ENCODE peak calls at places on chromosomes 11 and 22, in four cellular contexts. One of them, this sample, is unnamed.

GRCh38 chr11:64372802-64373597 is 14.0 kb downstream of the RPS6KA4 start:
- DNase-seq in WTC11: no peak
- DNase-seq in HepG2: peak; percentile 51
- DNase-seq in K562: peak; percentile 95
- DNase-seq in this sample: peak; percentile 95

GRCh38 chr11:7983832-7984590 is 3.1 kb upstream of the EIF3F start:
- DNase-seq in WTC11: no peak
- DNase-seq in HepG2: no peak
- DNase-seq in K562: no peak
- DNase-seq in this sample: no peak

GRCh38 chr11:125123947-125124633 is 12.7 kb upstream of the TMEM218 start:
- DNase-seq in WTC11: peak; percentile 58
- DNase-seq in HepG2: peak; percentile 73
- DNase-seq in K562: peak; percentile 70
- DNase-seq in this sample: peak; percentile 61

GRCh38 chr11:61072316-61073109 is 29.8 kb upstream of the CD5 start:
- DNase-seq in WTC11: no peak
- DNase-seq in HepG2: no peak
- DNase-seq in K562: no peak
- DNase-seq in this sample: no peak

GRCh38 chr11:61273151-61274078 is 21.7 kb downstream of the VWCE start:
- DNase-seq in WTC11: no peak
- DNase-seq in HepG2: no peak
- DNase-seq in K562: no peak
- DNase-seq in this sample: no peak

GRCh38 chr22:27331526-27332281 is 469.9 kb downstream of the MN1 start:
- DNase-seq in WTC11: peak; percentile 70
- DNase-seq in HepG2: peak; percentile 6
- DNase-seq in K562: no peak
- DNase-seq in this sample: peak; percentile 44

GRCh38 chr11:45468265-45468856 is 182.2 kb upstream of the SYT13 start:
- DNase-seq in WTC11: no peak
- DNase-seq in HepG2: no peak
- DNase-seq in K562: peak; percentile 11
- DNase-seq in this sample: no peak

GRCh38 chr22:41842996-41843970 is 10.4 kb downstream of the SREBF2 start:
- DNase-seq in WTC11: no peak
- DNase-seq in HepG2: peak; percentile 61
- DNase-seq in K562: no peak
- DNase-seq in this sample: no peak

GRCh38 chr11:134044514-134045284 is 24.2 kb upstream of the JAM3 start:
- DNase-seq in WTC11: no peak
- DNase-seq in HepG2: no peak
- DNase-seq in K562: no peak
- DNase-seq in this sample: no peak

GRCh38 chr11:64885367-64886286 is 7.2 kb upstream of the EHD1 start:
- DNase-seq in WTC11: no peak
- DNase-seq in HepG2: peak; percentile 82
- DNase-seq in K562: peak; percentile 85
- DNase-seq in this sample: no peak

GRCh38 chr11:62921573-62922188 is 518 bp upstream of the CHRM1 start:
- DNase-seq in WTC11: no peak
- DNase-seq in HepG2: no peak
- DNase-seq in K562: no peak
- DNase-seq in this sample: no peak

GRCh38 chr11:2668876-2669275 is 30.9 kb downstream of the KCNQ1OT1 start:
- DNase-seq in WTC11: no peak
- DNase-seq in HepG2: no peak
- DNase-seq in K562: no peak
- DNase-seq in this sample: no peak

GRCh38 chr11:123255909-123256308 is 60.9 kb upstream of the CLMP start:
- DNase-seq in WTC11: peak; percentile 25
- DNase-seq in HepG2: no peak
- DNase-seq in K562: no peak
- DNase-seq in this sample: no peak

GRCh38 chr11:66311965-66312548 is 4.8 kb downstream of the CD248 start:
- DNase-seq in WTC11: peak; percentile 94
- DNase-seq in HepG2: peak; percentile 95
- DNase-seq in K562: peak; percentile 91
- DNase-seq in this sample: peak; percentile 94

GRCh38 chr11:34364102-34364501 is 6.3 kb upstream of the ABTB2 start:
- DNase-seq in WTC11: no peak
- DNase-seq in HepG2: peak; percentile 89
- DNase-seq in K562: no peak
- DNase-seq in this sample: no peak

GRCh38 chr22:17250380-17251129 is 31.3 kb upstream of the ADA2 start:
- DNase-seq in WTC11: no peak
- DNase-seq in HepG2: no peak
- DNase-seq in K562: no peak
- DNase-seq in this sample: no peak

GRCh38 chr22:19843857-19844422 is 10.7 kb downstream of the GNB1L start:
- DNase-seq in WTC11: no peak
- DNase-seq in HepG2: no peak
- DNase-seq in K562: peak; percentile 21
- DNase-seq in this sample: no peak

GRCh38 chr11:123478352-123478986 is 48.4 kb downstream of the GRAMD1B start:
- DNase-seq in WTC11: peak; percentile 64
- DNase-seq in HepG2: peak; percentile 64
- DNase-seq in K562: peak; percentile 61
- DNase-seq in this sample: peak; percentile 80

GRCh38 chr11:106031210-106031845 is 9.3 kb upstream of the MSANTD4 start:
- DNase-seq in WTC11: no peak
- DNase-seq in HepG2: no peak
- DNase-seq in K562: no peak
- DNase-seq in this sample: no peak

GRCh38 chr22:36398602-36399472 is 11.1 kb upstream of the MYH9 start:
- DNase-seq in WTC11: no peak
- DNase-seq in HepG2: peak; percentile 51
- DNase-seq in K562: no peak
- DNase-seq in this sample: no peak

GRCh38 chr22:17542452-17542851 is 20.8 kb upstream of the SLC25A18 start:
- DNase-seq in WTC11: no peak
- DNase-seq in HepG2: no peak
- DNase-seq in K562: no peak
- DNase-seq in this sample: no peak

GRCh38 chr22:21030621-21031544 is 1.5 kb downstream of the SLC7A4 start:
- DNase-seq in WTC11: no peak
- DNase-seq in HepG2: no peak
- DNase-seq in K562: no peak
- DNase-seq in this sample: no peak

GRCh38 chr11:22304337-22304961 is 33.7 kb upstream of the SLC17A6 start:
- DNase-seq in WTC11: no peak
- DNase-seq in HepG2: peak; percentile 12
- DNase-seq in K562: peak; percentile 25
- DNase-seq in this sample: peak; percentile 9

GRCh38 chr11:8356731-8357504 is 93.2 kb upstream of the LMO1 start:
- DNase-seq in WTC11: no peak
- DNase-seq in HepG2: no peak
- DNase-seq in K562: no peak
- DNase-seq in this sample: no peak

GRCh38 chr11:128697645-128698174 is 3.8 kb downstream of the FLI1 start:
- DNase-seq in WTC11: no peak
- DNase-seq in HepG2: no peak
- DNase-seq in K562: no peak
- DNase-seq in this sample: no peak

GRCh38 chr22:28605362-28605761 is 74.3 kb downstream of the TTC28 start:
- DNase-seq in WTC11: no peak
- DNase-seq in HepG2: no peak
- DNase-seq in K562: no peak
- DNase-seq in this sample: no peak

GRCh38 chr11:2193099-2193886 is 21.7 kb upstream of the TH start:
- DNase-seq in WTC11: no peak
- DNase-seq in HepG2: no peak
- DNase-seq in K562: peak; percentile 50
- DNase-seq in this sample: no peak

GRCh38 chr22:38317995-38318715 is 922 bp upstream of the CSNK1E start:
- DNase-seq in WTC11: no peak
- DNase-seq in HepG2: peak; percentile 77
- DNase-seq in K562: peak; percentile 84
- DNase-seq in this sample: peak; percentile 90

GRCh38 chr22:20128902-20129746 is 2.5 kb upstream of the ZDHHC8 start:
- DNase-seq in WTC11: peak; percentile 65
- DNase-seq in HepG2: peak; percentile 49
- DNase-seq in K562: peak; percentile 94
- DNase-seq in this sample: peak; percentile 66

GRCh38 chr22:23523746-23524145 is 56.3 kb downstream of the IGLL1 start:
- DNase-seq in WTC11: no peak
- DNase-seq in HepG2: no peak
- DNase-seq in K562: no peak
- DNase-seq in this sample: no peak

GRCh38 chr11:94790771-94791180 is 22.6 kb downstream of the AMOTL1 start:
- DNase-seq in WTC11: no peak
- DNase-seq in HepG2: no peak
- DNase-seq in K562: no peak
- DNase-seq in this sample: no peak

GRCh38 chr11:13207270-13207664 is 70.3 kb upstream of the BMAL1 start:
- DNase-seq in WTC11: no peak
- DNase-seq in HepG2: no peak
- DNase-seq in K562: no peak
- DNase-seq in this sample: no peak

GRCh38 chr11:24239930-24240329 is 256.9 kb upstream of the LUZP2 start:
- DNase-seq in WTC11: no peak
- DNase-seq in HepG2: no peak
- DNase-seq in K562: no peak
- DNase-seq in this sample: no peak

GRCh38 chr22:41401781-41402648 is 20.3 kb downstream of the TEF start:
- DNase-seq in WTC11: no peak
- DNase-seq in HepG2: peak; percentile 70
- DNase-seq in K562: no peak
- DNase-seq in this sample: no peak

GRCh38 chr11:56292154-56292553 is at the start of gene OR8H1:
- DNase-seq in WTC11: no peak
- DNase-seq in HepG2: no peak
- DNase-seq in K562: no peak
- DNase-seq in this sample: no peak

GRCh38 chr22:46150615-46151423 is 493 bp downstream of the PPARA start:
- DNase-seq in WTC11: peak; percentile 38
- DNase-seq in HepG2: no peak
- DNase-seq in K562: peak; percentile 69
- DNase-seq in this sample: peak; percentile 67

GRCh38 chr11:73192272-73192671 is 25.8 kb upstream of the P2RY2 start:
- DNase-seq in WTC11: peak; percentile 5
- DNase-seq in HepG2: no peak
- DNase-seq in K562: no peak
- DNase-seq in this sample: no peak

GRCh38 chr22:47686594-47687363 is 924.3 kb downstream of the TBC1D22A start:
- DNase-seq in WTC11: no peak
- DNase-seq in HepG2: no peak
- DNase-seq in K562: no peak
- DNase-seq in this sample: no peak

GRCh38 chr22:38017939-38018885 is 33.9 kb upstream of the SOX10 start:
- DNase-seq in WTC11: no peak
- DNase-seq in HepG2: no peak
- DNase-seq in K562: no peak
- DNase-seq in this sample: no peak

DNA sequence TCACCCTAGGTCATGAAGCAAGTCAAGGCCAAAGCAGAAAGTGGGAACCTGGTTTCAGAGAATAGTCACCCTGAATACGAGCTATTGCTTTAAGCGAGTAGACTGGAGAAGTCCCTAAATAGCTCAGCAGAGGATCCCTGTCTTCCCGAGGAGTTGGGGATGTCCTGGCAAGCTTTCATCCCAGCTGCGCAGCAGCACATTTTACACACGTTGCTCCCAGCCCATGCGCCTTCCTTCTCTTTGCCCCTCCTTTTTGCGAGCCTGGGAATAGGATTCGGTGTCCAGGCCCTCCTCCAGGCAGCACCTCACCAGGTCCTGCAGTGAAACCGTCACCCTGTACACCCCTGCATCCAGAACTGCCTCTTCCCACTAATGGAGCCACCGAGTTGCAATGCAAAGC is 19.0 kb downstream of the MPEG1 start:
- DNase-seq in WTC11: no peak
- DNase-seq in HepG2: no peak
- DNase-seq in K562: no peak
- DNase-seq in this sample: no peak
- TF ChIP-seq ELF4 in WTC11: no peak
- TF ChIP-seq ELF4 in HepG2: no peak
- TF ChIP-seq ELF4 in K562: no peak
- TF ChIP-seq ELF4 in this sample: no peak

GRCh38 chr11:70779433-70780245 is 381.3 kb downstream of the CTTN start:
- DNase-seq in WTC11: no peak
- DNase-seq in HepG2: no peak
- DNase-seq in K562: no peak
- DNase-seq in this sample: no peak
- TF ChIP-seq ELF4 in WTC11: no peak
- TF ChIP-seq ELF4 in HepG2: no peak
- TF ChIP-seq ELF4 in K562: no peak
- TF ChIP-seq ELF4 in this sample: no peak

DNA sequence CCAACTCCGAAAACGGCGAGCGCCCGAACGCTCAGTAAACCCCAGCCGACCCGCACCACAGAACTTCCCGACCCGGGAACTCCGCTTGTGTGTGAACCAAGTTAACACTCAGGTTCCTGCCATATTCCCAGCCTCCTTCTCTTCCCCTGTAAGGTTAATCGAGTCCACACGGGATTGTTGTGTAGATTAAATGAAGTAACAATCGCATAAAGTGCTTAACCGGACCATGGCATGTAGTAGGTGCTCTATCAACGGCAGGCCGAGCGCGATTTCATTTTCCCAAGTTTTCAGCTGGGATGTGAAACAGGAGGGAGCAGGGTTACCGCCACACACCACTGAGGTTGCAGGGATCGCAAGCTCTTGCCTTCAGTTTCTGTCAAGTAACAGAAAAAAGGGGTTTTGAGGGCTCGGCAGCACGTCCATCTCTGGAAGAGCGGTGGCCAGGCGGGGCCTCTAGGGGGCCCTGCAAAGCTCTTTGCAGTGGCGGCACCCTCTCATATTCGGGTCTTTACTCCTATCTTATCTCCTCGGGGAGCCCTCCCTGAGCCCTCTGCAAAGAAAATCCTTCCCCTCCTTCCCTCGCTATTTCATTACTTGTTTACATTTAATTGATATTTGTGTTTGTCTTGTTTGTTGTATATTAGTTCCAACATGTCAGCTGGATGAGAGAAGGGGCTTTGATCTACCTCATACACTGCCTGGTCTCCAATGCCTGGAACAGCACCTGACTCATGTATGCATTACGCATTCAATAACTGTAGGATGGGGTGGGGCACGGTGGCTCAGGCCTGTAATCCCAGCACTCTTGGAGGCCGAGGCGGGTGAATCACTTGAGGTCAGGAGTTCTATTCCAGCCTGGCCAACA is 792 bp upstream of the PLEKHA7 start:
- DNase-seq in WTC11: peak; percentile 59
- DNase-seq in HepG2: peak; percentile 65
- DNase-seq in K562: peak; percentile 34
- DNase-seq in this sample: peak; percentile 63
- TF ChIP-seq ELF4 in WTC11: no peak
- TF ChIP-seq ELF4 in HepG2: no peak
- TF ChIP-seq ELF4 in K562: no peak
- TF ChIP-seq ELF4 in this sample: no peak

GRCh38 chr11:93033093-93033492 is 63.6 kb downstream of the MTNR1B start:
- DNase-seq in WTC11: no peak
- DNase-seq in HepG2: no peak
- DNase-seq in K562: no peak
- DNase-seq in this sample: no peak
- TF ChIP-seq ELF4 in WTC11: no peak
- TF ChIP-seq ELF4 in HepG2: no peak
- TF ChIP-seq ELF4 in K562: no peak
- TF ChIP-seq ELF4 in this sample: no peak